ENCODE peak calls at places on chromosomes 11 and 22, in nine cellular contexts. I, W, J, U, V, X, C, F and S are unnamed samples.
A peak's percentile ranks its signal among the peaks of the same experiment; 100 is the strongest.

GRCh38 chr11:104124979-104125378 is 39.0 kb downstream of the PDGFD start:
- DNase-seq in V (no peak), X (no peak), J (no peak), W (no peak), I (no peak), F (no peak), C (no peak), U (no peak), S (no peak)

GRCh38 chr11:78343303-78343702 is 74.3 kb downstream of the GAB2 start:
- DNase-seq in C (no peak), U (no peak), X (no peak), F (no peak), W (no peak), J (no peak), I (no peak), V (no peak), S (no peak)

GRCh38 chr22:39643311-39644083 is 72.9 kb downstream of the CACNA1I start:
- DNase-seq in X (no peak), I (peak; percentile 21), F (no peak), W (no peak), V (no peak), C (no peak), J (no peak), U (no peak), S (no peak)

GRCh38 chr11:29447821-29448220 is 569.0 kb downstream of the KCNA4 start:
- DNase-seq in W (no peak), F (no peak), I (no peak), C (no peak), U (no peak), J (no peak), V (no peak), X (no peak), S (no peak)

GRCh38 chr11:111823629-111824028 is 47.8 kb downstream of the ALG9 start:
- DNase-seq in U (no peak), J (no peak), V (no peak), X (no peak), F (no peak), I (no peak), W (no peak), C (no peak), S (no peak)

GRCh38 chr22:45441158-45441557 is 27.7 kb downstream of the RIBC2 start:
- DNase-seq in U (no peak), I (peak; percentile 64), V (no peak), C (peak; percentile 94), W (no peak), X (peak; percentile 15), J (peak; percentile 56), F (no peak), S (peak; percentile 34)

GRCh38 chr22:20211997-20212753 is 55.9 kb downstream of the RTN4R start:
- DNase-seq in C (no peak), J (no peak), U (no peak), F (no peak), V (no peak), X (peak; percentile 76), W (no peak), I (no peak), S (no peak)

GRCh38 chr11:16809901-16810668 is 71.6 kb downstream of the C11orf58 start:
- DNase-seq in F (no peak), X (no peak), U (no peak), V (no peak), I (no peak), J (no peak), W (no peak), C (no peak), S (peak; percentile 43)

GRCh38 chr22:27673839-27674238 is 127.7 kb downstream of the MN1 start:
- DNase-seq in F (no peak), V (no peak), J (no peak), I (no peak), X (no peak), C (no peak), W (no peak), U (no peak), S (no peak)

GRCh38 chr11:87897079-87897478 is 278.2 kb downstream of the RAB38 start:
- DNase-seq in C (no peak), W (no peak), V (no peak), U (no peak), J (no peak), I (no peak), F (no peak), X (no peak), S (no peak)

GRCh38 chr11:132414451-132414850 is 1044.0 kb downstream of the NTM start:
- DNase-seq in U (no peak), J (no peak), C (no peak), F (no peak), I (no peak), W (no peak), V (no peak), X (no peak), S (no peak)